ENCODE peak calls at places on chromosomes 13 and 19, in six cellular contexts. N, M, E, I, L and D are unnamed samples.
A peak's percentile ranks its signal among the peaks of the same experiment; 100 is the strongest.

GRCh38 chr19:45527731-45528130 is 20.5 kb downstream of the VASP start:
- DNase-seq in N (no peak), E (no peak), M (no peak), L (no peak), I (no peak), D (no peak)

GRCh38 chr13:23440821-23441608 is 7.5 kb upstream of the SACS start:
- DNase-seq in M (peak; percentile 60), N (peak; percentile 22), L (no peak), I (no peak), E (no peak), D (no peak)

GRCh38 chr19:50377051-50377441 is 789 bp downstream of the NR1H2 start:
- DNase-seq in E (no peak), L (no peak), M (peak; percentile 47), I (peak; percentile 46), N (peak; percentile 43), D (no peak)

GRCh38 chr13:104357174-104357573 is 1291.0 kb upstream of the SLC10A2 start:
- DNase-seq in N (no peak), L (no peak), E (no peak), M (no peak), I (no peak), D (no peak)

GRCh38 chr19:5850743-5851293 is 431 bp downstream of the FUT3 start:
- DNase-seq in L (peak; percentile 28), E (no peak), I (peak; percentile 39), N (peak; percentile 79), M (no peak), D (no peak)

GRCh38 chr19:48933382-48933932 is at the start of gene DHDH:
- DNase-seq in I (peak; percentile 64), M (peak; percentile 67), L (peak; percentile 51), E (peak; percentile 70), N (peak; percentile 67), D (peak; percentile 73)

GRCh38 chr19:45179063-45179847 is 671 bp downstream of the BLOC1S3 start:
- DNase-seq in M (peak; percentile 51), N (peak; percentile 56), E (no peak), L (no peak), I (no peak), D (no peak)

GRCh38 chr13:77429320-77430142 is 102.6 kb upstream of the MYCBP2 start:
- DNase-seq in I (no peak), N (peak; percentile 14), E (no peak), L (no peak), M (no peak), D (no peak)

GRCh38 chr13:91304740-91305139 is 42.7 kb upstream of the MIR17HG start:
- DNase-seq in L (no peak), N (no peak), E (no peak), M (no peak), I (no peak), D (no peak)

GRCh38 chr13:41075034-41075433 is 13.7 kb downstream of the WBP4 start:
- DNase-seq in E (peak; percentile 19), M (no peak), L (no peak), N (no peak), I (no peak), D (no peak)

GRCh38 chr19:50387176-50387867 is 3.2 kb downstream of the POLD1 start:
- DNase-seq in L (no peak), E (no peak), M (peak; percentile 37), I (no peak), N (peak; percentile 26), D (no peak)

GRCh38 chr19:35633727-35634440 is 5.0 kb downstream of the RBM42 start:
- DNase-seq in I (no peak), N (no peak), M (no peak), E (no peak), L (no peak), D (no peak)

GRCh38 chr13:32246468-32246867 is 68.7 kb downstream of the ZAR1L start:
- DNase-seq in I (peak; percentile 56), L (peak; percentile 55), M (peak; percentile 61), N (peak; percentile 45), E (peak; percentile 77), D (peak; percentile 25)

GRCh38 chr13:43390101-43390500 is 366.7 kb downstream of the DNAJC15 start:
- DNase-seq in E (no peak), L (no peak), I (no peak), N (no peak), M (no peak), D (no peak)

GRCh38 chr13:30862707-30863106 is 43.4 kb upstream of the MEDAG start:
- DNase-seq in M (peak; percentile 68), I (peak; percentile 76), L (peak; percentile 72), E (no peak), N (no peak), D (no peak)

GRCh38 chr19:44824758-44825157 is 15.9 kb downstream of the BCAM start:
- DNase-seq in E (no peak), N (no peak), M (no peak), I (no peak), L (no peak), D (no peak)

GRCh38 chr13:35512271-35512920 is 35.9 kb upstream of the MAB21L1 start:
- DNase-seq in L (no peak), M (peak; percentile 24), N (peak; percentile 33), E (no peak), I (peak; percentile 61), D (no peak)

GRCh38 chr19:38977445-38978314 is 2.1 kb upstream of the FBXO17 start:
- DNase-seq in N (no peak), M (no peak), L (no peak), I (no peak), E (no peak), D (no peak)

GRCh38 chr19:50417138-50417849 is 1.4 kb upstream of the SPIB start:
- DNase-seq in M (no peak), E (no peak), I (no peak), L (no peak), N (no peak), D (no peak)

GRCh38 chr13:109743706-109744453 is 42.5 kb downstream of the IRS2 start:
- DNase-seq in I (peak; percentile 60), L (no peak), M (no peak), N (no peak), E (peak; percentile 56), D (peak; percentile 36)

GRCh38 chr19:19279853-19280252 is 6.8 kb upstream of the TM6SF2 start:
- DNase-seq in M (no peak), E (no peak), N (no peak), L (no peak), I (no peak), D (no peak)

GRCh38 chr19:6066661-6067646 is 43.3 kb downstream of the RFX2 start:
- DNase-seq in L (peak; percentile 96), E (peak; percentile 84), N (peak; percentile 64), I (peak; percentile 96), M (peak; percentile 99), D (no peak)

GRCh38 chr13:79637086-79637763 is 156.3 kb downstream of the NDFIP2 start:
- DNase-seq in E (no peak), L (peak; percentile 35), M (peak; percentile 88), I (no peak), N (peak; percentile 30), D (no peak)

GRCh38 chr19:13864513-13865242 is 12.3 kb upstream of the NANOS3 start:
- DNase-seq in E (no peak), M (no peak), L (no peak), I (no peak), N (no peak), D (no peak)

GRCh38 chr19:7868326-7868670 is 5.9 kb downstream of the PRR36 start:
- DNase-seq in L (no peak), M (no peak), E (no peak), N (peak; percentile 87), I (no peak), D (no peak)

GRCh38 chr19:51064534-51065220 is at the start of gene KLK13:
- DNase-seq in I (no peak), L (no peak), N (peak; percentile 14), E (peak; percentile 18), M (peak; percentile 56), D (no peak)

GRCh38 chr13:51231456-51231855 is 9.3 kb downstream of the FAM124A start:
- DNase-seq in L (no peak), E (no peak), N (no peak), M (no peak), I (no peak), D (no peak)

GRCh38 chr19:6232567-6232966 is 47.2 kb downstream of the MLLT1 start:
- DNase-seq in M (no peak), L (no peak), I (no peak), N (no peak), E (no peak), D (no peak)

GRCh38 chr19:45668342-45668871 is 386 bp downstream of the GIPR start:
- DNase-seq in M (no peak), N (no peak), E (no peak), I (no peak), L (no peak), D (no peak)

GRCh38 chr13:65401315-65401714 is 1828.8 kb downstream of the PCDH9 start:
- DNase-seq in E (no peak), M (no peak), L (no peak), N (no peak), I (no peak), D (no peak)

GRCh38 chr13:65400707-65401106 is 1829.4 kb downstream of the PCDH9 start:
- DNase-seq in I (no peak), M (no peak), N (no peak), L (no peak), E (no peak), D (no peak)
- TF ChIP-seq CTCF in I (no peak), M (no peak), N (no peak), L (no peak), E (no peak), D (no peak)

GRCh38 chr19:29593869-29594268 is 12.2 kb upstream of the POP4 start:
- DNase-seq in L (no peak), N (no peak), E (no peak), I (no peak), M (no peak), D (no peak)
- TF ChIP-seq CTCF in L (no peak), N (no peak), E (no peak), I (no peak), M (no peak), D (no peak)

GRCh38 chr13:112670118-112670517 is 19.7 kb upstream of the ATP11A start:
- DNase-seq in L (peak; percentile 10), N (no peak), I (no peak), E (no peak), M (no peak), D (no peak)
- TF ChIP-seq CTCF in L (no peak), N (no peak), I (no peak), E (no peak), M (no peak), D (no peak)

GRCh38 chr13:99448586-99448985 is 52.7 kb upstream of the TM9SF2 start:
- DNase-seq in M (no peak), L (no peak), N (no peak), E (no peak), I (no peak), D (no peak)

GRCh38 chr13:99450416-99450815 is 50.9 kb upstream of the TM9SF2 start:
- DNase-seq in L (no peak), I (no peak), N (no peak), M (no peak), E (no peak), D (no peak)

GRCh38 chr13:99442273-99442895 is 58.9 kb upstream of the TM9SF2 start:
- DNase-seq in E (peak; percentile 42), M (no peak), L (peak; percentile 39), I (no peak), N (no peak), D (no peak)

GRCh38 chr13:99446242-99446641 is 55.0 kb upstream of the TM9SF2 start:
- DNase-seq in E (no peak), I (no peak), M (no peak), N (no peak), L (no peak), D (no peak)
- TF ChIP-seq CTCF in E (peak; percentile 13), I (no peak), M (no peak), N (no peak), L (no peak), D (no peak)

GRCh38 chr19:23409392-23410048 is 14.2 kb upstream of the ZNF91 start:
- DNase-seq in N (no peak), I (no peak), L (no peak), E (no peak), M (no peak), D (no peak)
- TF ChIP-seq CTCF in N (no peak), I (no peak), L (no peak), E (no peak), M (no peak), D (no peak)